ENCODE peak calls at places on chromosomes 2 and 18, in eight cellular contexts. One of them, this sample, is unnamed.

GRCh38 chr2:124988794-124989193 is 963.7 kb downstream of the CNTNAP5 start:
- DNase-seq in iPS-NIHi11: no peak
- DNase-seq in hypothalamus: no peak
- DNase-seq in activated CD4-positive, CD25-positive, alpha-beta regulatory T cell treated with anti-CD3 and anti-CD28 coated beads, Interleukin-2, amount 50 U/mL, for 72 hours: no peak
- DNase-seq in stimulated activated CD4-positive, alpha-beta T cell treated with anti-CD3 and anti-CD28 coated beads, Interleukin-4, amount 100 ng/mL, for 4 hours: no peak
- DNase-seq in neural progenitor cell: no peak
- DNase-seq in NCI-H1417: no peak
- DNase-seq in astrocyte of the spinal cord: no peak
- DNase-seq in this sample: no peak

GRCh38 chr18:33355263-33355662 is 85.3 kb downstream of the CCDC178 start:
- DNase-seq in astrocyte of the spinal cord: no peak
- DNase-seq in activated CD4-positive, CD25-positive, alpha-beta regulatory T cell treated with anti-CD3 and anti-CD28 coated beads, Interleukin-2, amount 50 U/mL, for 72 hours: no peak
- DNase-seq in iPS-NIHi11: no peak
- DNase-seq in NCI-H1417: no peak
- DNase-seq in stimulated activated CD4-positive, alpha-beta T cell treated with anti-CD3 and anti-CD28 coated beads, Interleukin-4, amount 100 ng/mL, for 4 hours: no peak
- DNase-seq in neural progenitor cell: peak; percentile 26
- DNase-seq in hypothalamus: no peak
- DNase-seq in this sample: no peak

GRCh38 chr18:29457316-29457715 is 1280.4 kb upstream of the CDH2 start:
- DNase-seq in stimulated activated CD4-positive, alpha-beta T cell treated with anti-CD3 and anti-CD28 coated beads, Interleukin-4, amount 100 ng/mL, for 4 hours: no peak
- DNase-seq in neural progenitor cell: no peak
- DNase-seq in hypothalamus: no peak
- DNase-seq in iPS-NIHi11: no peak
- DNase-seq in activated CD4-positive, CD25-positive, alpha-beta regulatory T cell treated with anti-CD3 and anti-CD28 coated beads, Interleukin-2, amount 50 U/mL, for 72 hours: no peak
- DNase-seq in astrocyte of the spinal cord: no peak
- DNase-seq in NCI-H1417: no peak
- DNase-seq in this sample: no peak

GRCh38 chr2:8518986-8519669 is 162.7 kb upstream of the ID2 start:
- DNase-seq in iPS-NIHi11: no peak
- DNase-seq in activated CD4-positive, CD25-positive, alpha-beta regulatory T cell treated with anti-CD3 and anti-CD28 coated beads, Interleukin-2, amount 50 U/mL, for 72 hours: no peak
- DNase-seq in astrocyte of the spinal cord: no peak
- DNase-seq in neural progenitor cell: no peak
- DNase-seq in hypothalamus: no peak
- DNase-seq in stimulated activated CD4-positive, alpha-beta T cell treated with anti-CD3 and anti-CD28 coated beads, Interleukin-4, amount 100 ng/mL, for 4 hours: no peak
- DNase-seq in NCI-H1417: no peak
- DNase-seq in this sample: no peak

GRCh38 chr2:141015339-141016047 is 1115.3 kb downstream of the LRP1B start:
- DNase-seq in NCI-H1417: no peak
- DNase-seq in hypothalamus: peak; percentile 23
- DNase-seq in iPS-NIHi11: peak; percentile 8
- DNase-seq in astrocyte of the spinal cord: peak; percentile 76
- DNase-seq in activated CD4-positive, CD25-positive, alpha-beta regulatory T cell treated with anti-CD3 and anti-CD28 coated beads, Interleukin-2, amount 50 U/mL, for 72 hours: no peak
- DNase-seq in neural progenitor cell: peak; percentile 57
- DNase-seq in stimulated activated CD4-positive, alpha-beta T cell treated with anti-CD3 and anti-CD28 coated beads, Interleukin-4, amount 100 ng/mL, for 4 hours: no peak
- DNase-seq in this sample: peak; percentile 28

GRCh38 chr2:74414913-74415761 is 6.3 kb downstream of the C2orf81 start:
- DNase-seq in neural progenitor cell: no peak
- DNase-seq in stimulated activated CD4-positive, alpha-beta T cell treated with anti-CD3 and anti-CD28 coated beads, Interleukin-4, amount 100 ng/mL, for 4 hours: no peak
- DNase-seq in activated CD4-positive, CD25-positive, alpha-beta regulatory T cell treated with anti-CD3 and anti-CD28 coated beads, Interleukin-2, amount 50 U/mL, for 72 hours: no peak
- DNase-seq in astrocyte of the spinal cord: no peak
- DNase-seq in NCI-H1417: no peak
- DNase-seq in hypothalamus: peak; percentile 67
- DNase-seq in iPS-NIHi11: peak; percentile 58
- DNase-seq in this sample: peak; percentile 42

GRCh38 chr2:58098254-58099096 is 51.9 kb downstream of the VRK2 start:
- DNase-seq in hypothalamus: no peak
- DNase-seq in neural progenitor cell: no peak
- DNase-seq in NCI-H1417: no peak
- DNase-seq in stimulated activated CD4-positive, alpha-beta T cell treated with anti-CD3 and anti-CD28 coated beads, Interleukin-4, amount 100 ng/mL, for 4 hours: no peak
- DNase-seq in activated CD4-positive, CD25-positive, alpha-beta regulatory T cell treated with anti-CD3 and anti-CD28 coated beads, Interleukin-2, amount 50 U/mL, for 72 hours: no peak
- DNase-seq in iPS-NIHi11: no peak
- DNase-seq in astrocyte of the spinal cord: peak; percentile 36
- DNase-seq in this sample: peak; percentile 73

GRCh38 chr18:42545825-42546224 is 569.7 kb downstream of the RIT2 start:
- DNase-seq in NCI-H1417: no peak
- DNase-seq in neural progenitor cell: no peak
- DNase-seq in astrocyte of the spinal cord: peak; percentile 80
- DNase-seq in activated CD4-positive, CD25-positive, alpha-beta regulatory T cell treated with anti-CD3 and anti-CD28 coated beads, Interleukin-2, amount 50 U/mL, for 72 hours: no peak
- DNase-seq in stimulated activated CD4-positive, alpha-beta T cell treated with anti-CD3 and anti-CD28 coated beads, Interleukin-4, amount 100 ng/mL, for 4 hours: no peak
- DNase-seq in hypothalamus: no peak
- DNase-seq in iPS-NIHi11: no peak
- DNase-seq in this sample: peak; percentile 65

GRCh38 chr2:61255580-61256437 is 93.8 kb downstream of the C2orf74 start:
- DNase-seq in neural progenitor cell: no peak
- DNase-seq in astrocyte of the spinal cord: peak; percentile 58
- DNase-seq in activated CD4-positive, CD25-positive, alpha-beta regulatory T cell treated with anti-CD3 and anti-CD28 coated beads, Interleukin-2, amount 50 U/mL, for 72 hours: no peak
- DNase-seq in stimulated activated CD4-positive, alpha-beta T cell treated with anti-CD3 and anti-CD28 coated beads, Interleukin-4, amount 100 ng/mL, for 4 hours: no peak
- DNase-seq in iPS-NIHi11: no peak
- DNase-seq in NCI-H1417: no peak
- DNase-seq in hypothalamus: no peak
- DNase-seq in this sample: peak; percentile 91

GRCh38 chr2:112148477-112148876 is 10.3 kb downstream of the FBLN7 start:
- DNase-seq in hypothalamus: no peak
- DNase-seq in NCI-H1417: no peak
- DNase-seq in neural progenitor cell: no peak
- DNase-seq in iPS-NIHi11: no peak
- DNase-seq in activated CD4-positive, CD25-positive, alpha-beta regulatory T cell treated with anti-CD3 and anti-CD28 coated beads, Interleukin-2, amount 50 U/mL, for 72 hours: no peak
- DNase-seq in stimulated activated CD4-positive, alpha-beta T cell treated with anti-CD3 and anti-CD28 coated beads, Interleukin-4, amount 100 ng/mL, for 4 hours: no peak
- DNase-seq in astrocyte of the spinal cord: no peak
- DNase-seq in this sample: no peak

GRCh38 chr2:160053946-160054345 is 8.5 kb downstream of the PLA2R1 start:
- DNase-seq in NCI-H1417: no peak
- DNase-seq in iPS-NIHi11: no peak
- DNase-seq in activated CD4-positive, CD25-positive, alpha-beta regulatory T cell treated with anti-CD3 and anti-CD28 coated beads, Interleukin-2, amount 50 U/mL, for 72 hours: no peak
- DNase-seq in stimulated activated CD4-positive, alpha-beta T cell treated with anti-CD3 and anti-CD28 coated beads, Interleukin-4, amount 100 ng/mL, for 4 hours: no peak
- DNase-seq in neural progenitor cell: no peak
- DNase-seq in astrocyte of the spinal cord: no peak
- DNase-seq in hypothalamus: no peak
- DNase-seq in this sample: no peak

GRCh38 chr18:13226533-13227144 is 8.1 kb downstream of the LDLRAD4 start:
- DNase-seq in activated CD4-positive, CD25-positive, alpha-beta regulatory T cell treated with anti-CD3 and anti-CD28 coated beads, Interleukin-2, amount 50 U/mL, for 72 hours: no peak
- DNase-seq in stimulated activated CD4-positive, alpha-beta T cell treated with anti-CD3 and anti-CD28 coated beads, Interleukin-4, amount 100 ng/mL, for 4 hours: no peak
- DNase-seq in hypothalamus: no peak
- DNase-seq in astrocyte of the spinal cord: no peak
- DNase-seq in iPS-NIHi11: no peak
- DNase-seq in NCI-H1417: no peak
- DNase-seq in neural progenitor cell: no peak
- DNase-seq in this sample: no peak

GRCh38 chr2:207766697-207767460 is 2.8 kb downstream of the FZD5 start:
- DNase-seq in astrocyte of the spinal cord: no peak
- DNase-seq in activated CD4-positive, CD25-positive, alpha-beta regulatory T cell treated with anti-CD3 and anti-CD28 coated beads, Interleukin-2, amount 50 U/mL, for 72 hours: no peak
- DNase-seq in stimulated activated CD4-positive, alpha-beta T cell treated with anti-CD3 and anti-CD28 coated beads, Interleukin-4, amount 100 ng/mL, for 4 hours: no peak
- DNase-seq in neural progenitor cell: peak; percentile 66
- DNase-seq in iPS-NIHi11: no peak
- DNase-seq in hypothalamus: peak; percentile 20
- DNase-seq in NCI-H1417: no peak
- DNase-seq in this sample: no peak

GRCh38 chr18:48613589-48613988 is 74.8 kb downstream of the CTIF start:
- DNase-seq in activated CD4-positive, CD25-positive, alpha-beta regulatory T cell treated with anti-CD3 and anti-CD28 coated beads, Interleukin-2, amount 50 U/mL, for 72 hours: no peak
- DNase-seq in hypothalamus: peak; percentile 79
- DNase-seq in neural progenitor cell: no peak
- DNase-seq in iPS-NIHi11: no peak
- DNase-seq in NCI-H1417: peak; percentile 12
- DNase-seq in astrocyte of the spinal cord: no peak
- DNase-seq in stimulated activated CD4-positive, alpha-beta T cell treated with anti-CD3 and anti-CD28 coated beads, Interleukin-4, amount 100 ng/mL, for 4 hours: no peak
- DNase-seq in this sample: no peak

GRCh38 chr18:395481-396250 is 104.8 kb downstream of the COLEC12 start:
- DNase-seq in astrocyte of the spinal cord: peak; percentile 85
- DNase-seq in NCI-H1417: no peak
- DNase-seq in iPS-NIHi11: no peak
- DNase-seq in stimulated activated CD4-positive, alpha-beta T cell treated with anti-CD3 and anti-CD28 coated beads, Interleukin-4, amount 100 ng/mL, for 4 hours: no peak
- DNase-seq in hypothalamus: no peak
- DNase-seq in activated CD4-positive, CD25-positive, alpha-beta regulatory T cell treated with anti-CD3 and anti-CD28 coated beads, Interleukin-2, amount 50 U/mL, for 72 hours: no peak
- DNase-seq in neural progenitor cell: no peak
- DNase-seq in this sample: peak; percentile 87

GRCh38 chr2:30871440-30871839 is 64.2 kb upstream of the CAPN13 start:
- DNase-seq in iPS-NIHi11: no peak
- DNase-seq in astrocyte of the spinal cord: no peak
- DNase-seq in NCI-H1417: no peak
- DNase-seq in stimulated activated CD4-positive, alpha-beta T cell treated with anti-CD3 and anti-CD28 coated beads, Interleukin-4, amount 100 ng/mL, for 4 hours: no peak
- DNase-seq in neural progenitor cell: no peak
- DNase-seq in hypothalamus: no peak
- DNase-seq in activated CD4-positive, CD25-positive, alpha-beta regulatory T cell treated with anti-CD3 and anti-CD28 coated beads, Interleukin-2, amount 50 U/mL, for 72 hours: no peak
- DNase-seq in this sample: no peak

GRCh38 chr18:58535340-58536186 is 93.3 kb downstream of the ALPK2 start:
- DNase-seq in astrocyte of the spinal cord: no peak
- DNase-seq in NCI-H1417: no peak
- DNase-seq in activated CD4-positive, CD25-positive, alpha-beta regulatory T cell treated with anti-CD3 and anti-CD28 coated beads, Interleukin-2, amount 50 U/mL, for 72 hours: no peak
- DNase-seq in hypothalamus: no peak
- DNase-seq in stimulated activated CD4-positive, alpha-beta T cell treated with anti-CD3 and anti-CD28 coated beads, Interleukin-4, amount 100 ng/mL, for 4 hours: no peak
- DNase-seq in iPS-NIHi11: no peak
- DNase-seq in neural progenitor cell: no peak
- DNase-seq in this sample: peak; percentile 71

GRCh38 chr2:3179208-3179607 is 198.4 kb downstream of the EIPR1 start:
- DNase-seq in astrocyte of the spinal cord: no peak
- DNase-seq in stimulated activated CD4-positive, alpha-beta T cell treated with anti-CD3 and anti-CD28 coated beads, Interleukin-4, amount 100 ng/mL, for 4 hours: no peak
- DNase-seq in hypothalamus: no peak
- DNase-seq in iPS-NIHi11: peak; percentile 77
- DNase-seq in activated CD4-positive, CD25-positive, alpha-beta regulatory T cell treated with anti-CD3 and anti-CD28 coated beads, Interleukin-2, amount 50 U/mL, for 72 hours: no peak
- DNase-seq in NCI-H1417: no peak
- DNase-seq in neural progenitor cell: peak; percentile 45
- DNase-seq in this sample: no peak

GRCh38 chr2:5695641-5696350 is 3.6 kb downstream of the SOX11 start:
- DNase-seq in neural progenitor cell: peak; percentile 65
- DNase-seq in astrocyte of the spinal cord: peak; percentile 72
- DNase-seq in hypothalamus: peak; percentile 11
- DNase-seq in NCI-H1417: peak; percentile 61
- DNase-seq in activated CD4-positive, CD25-positive, alpha-beta regulatory T cell treated with anti-CD3 and anti-CD28 coated beads, Interleukin-2, amount 50 U/mL, for 72 hours: no peak
- DNase-seq in iPS-NIHi11: peak; percentile 21
- DNase-seq in stimulated activated CD4-positive, alpha-beta T cell treated with anti-CD3 and anti-CD28 coated beads, Interleukin-4, amount 100 ng/mL, for 4 hours: no peak
- DNase-seq in this sample: peak; percentile 57

GRCh38 chr2:30569991-30570390 is 122.9 kb downstream of the LCLAT1 start:
- DNase-seq in NCI-H1417: no peak
- DNase-seq in iPS-NIHi11: no peak
- DNase-seq in astrocyte of the spinal cord: peak; percentile 14
- DNase-seq in neural progenitor cell: no peak
- DNase-seq in stimulated activated CD4-positive, alpha-beta T cell treated with anti-CD3 and anti-CD28 coated beads, Interleukin-4, amount 100 ng/mL, for 4 hours: no peak
- DNase-seq in activated CD4-positive, CD25-positive, alpha-beta regulatory T cell treated with anti-CD3 and anti-CD28 coated beads, Interleukin-2, amount 50 U/mL, for 72 hours: no peak
- DNase-seq in hypothalamus: no peak
- DNase-seq in this sample: peak; percentile 11

GRCh38 chr2:59756145-59756544 is 797.3 kb downstream of the BCL11A start:
- DNase-seq in stimulated activated CD4-positive, alpha-beta T cell treated with anti-CD3 and anti-CD28 coated beads, Interleukin-4, amount 100 ng/mL, for 4 hours: no peak
- DNase-seq in astrocyte of the spinal cord: no peak
- DNase-seq in NCI-H1417: no peak
- DNase-seq in hypothalamus: no peak
- DNase-seq in neural progenitor cell: no peak
- DNase-seq in iPS-NIHi11: no peak
- DNase-seq in activated CD4-positive, CD25-positive, alpha-beta regulatory T cell treated with anti-CD3 and anti-CD28 coated beads, Interleukin-2, amount 50 U/mL, for 72 hours: no peak
- DNase-seq in this sample: no peak

GRCh38 chr18:57443716-57444115 is 8.5 kb downstream of the ONECUT2 start:
- DNase-seq in astrocyte of the spinal cord: no peak
- DNase-seq in NCI-H1417: no peak
- DNase-seq in activated CD4-positive, CD25-positive, alpha-beta regulatory T cell treated with anti-CD3 and anti-CD28 coated beads, Interleukin-2, amount 50 U/mL, for 72 hours: no peak
- DNase-seq in stimulated activated CD4-positive, alpha-beta T cell treated with anti-CD3 and anti-CD28 coated beads, Interleukin-4, amount 100 ng/mL, for 4 hours: no peak
- DNase-seq in iPS-NIHi11: no peak
- DNase-seq in neural progenitor cell: no peak
- DNase-seq in hypothalamus: no peak
- DNase-seq in this sample: no peak

GRCh38 chr18:52242711-52243110 is 97.3 kb upstream of the DCC start:
- DNase-seq in activated CD4-positive, CD25-positive, alpha-beta regulatory T cell treated with anti-CD3 and anti-CD28 coated beads, Interleukin-2, amount 50 U/mL, for 72 hours: no peak
- DNase-seq in stimulated activated CD4-positive, alpha-beta T cell treated with anti-CD3 and anti-CD28 coated beads, Interleukin-4, amount 100 ng/mL, for 4 hours: no peak
- DNase-seq in iPS-NIHi11: no peak
- DNase-seq in NCI-H1417: no peak
- DNase-seq in astrocyte of the spinal cord: no peak
- DNase-seq in hypothalamus: no peak
- DNase-seq in neural progenitor cell: no peak
- DNase-seq in this sample: no peak

GRCh38 chr2:28350791-28351285 is 41.8 kb upstream of the FOSL2 start:
- DNase-seq in neural progenitor cell: no peak
- DNase-seq in NCI-H1417: no peak
- DNase-seq in stimulated activated CD4-positive, alpha-beta T cell treated with anti-CD3 and anti-CD28 coated beads, Interleukin-4, amount 100 ng/mL, for 4 hours: no peak
- DNase-seq in activated CD4-positive, CD25-positive, alpha-beta regulatory T cell treated with anti-CD3 and anti-CD28 coated beads, Interleukin-2, amount 50 U/mL, for 72 hours: no peak
- DNase-seq in iPS-NIHi11: no peak
- DNase-seq in hypothalamus: no peak
- DNase-seq in astrocyte of the spinal cord: no peak
- DNase-seq in this sample: no peak

GRCh38 chr2:72944804-72945449 is 27.6 kb downstream of the EMX1 start:
- DNase-seq in neural progenitor cell: no peak
- DNase-seq in stimulated activated CD4-positive, alpha-beta T cell treated with anti-CD3 and anti-CD28 coated beads, Interleukin-4, amount 100 ng/mL, for 4 hours: no peak
- DNase-seq in NCI-H1417: no peak
- DNase-seq in astrocyte of the spinal cord: no peak
- DNase-seq in activated CD4-positive, CD25-positive, alpha-beta regulatory T cell treated with anti-CD3 and anti-CD28 coated beads, Interleukin-2, amount 50 U/mL, for 72 hours: no peak
- DNase-seq in iPS-NIHi11: no peak
- DNase-seq in hypothalamus: no peak
- DNase-seq in this sample: no peak

GRCh38 chr2:134919360-134920210 is 963 bp downstream of the CCNT2 start:
- DNase-seq in astrocyte of the spinal cord: peak; percentile 33
- DNase-seq in NCI-H1417: peak; percentile 15
- DNase-seq in stimulated activated CD4-positive, alpha-beta T cell treated with anti-CD3 and anti-CD28 coated beads, Interleukin-4, amount 100 ng/mL, for 4 hours: peak; percentile 35
- DNase-seq in activated CD4-positive, CD25-positive, alpha-beta regulatory T cell treated with anti-CD3 and anti-CD28 coated beads, Interleukin-2, amount 50 U/mL, for 72 hours: peak; percentile 61
- DNase-seq in neural progenitor cell: no peak
- DNase-seq in hypothalamus: no peak
- DNase-seq in iPS-NIHi11: no peak
- DNase-seq in this sample: peak; percentile 31

GRCh38 chr18:22505136-22505535 is 87.4 kb upstream of the CTAGE1 start:
- DNase-seq in iPS-NIHi11: no peak
- DNase-seq in NCI-H1417: no peak
- DNase-seq in stimulated activated CD4-positive, alpha-beta T cell treated with anti-CD3 and anti-CD28 coated beads, Interleukin-4, amount 100 ng/mL, for 4 hours: no peak
- DNase-seq in neural progenitor cell: no peak
- DNase-seq in activated CD4-positive, CD25-positive, alpha-beta regulatory T cell treated with anti-CD3 and anti-CD28 coated beads, Interleukin-2, amount 50 U/mL, for 72 hours: no peak
- DNase-seq in astrocyte of the spinal cord: no peak
- DNase-seq in hypothalamus: no peak
- DNase-seq in this sample: peak; percentile 20

GRCh38 chr2:126894082-126894481 is 4.6 kb upstream of the TEX51 start:
- DNase-seq in iPS-NIHi11: no peak
- DNase-seq in astrocyte of the spinal cord: no peak
- DNase-seq in neural progenitor cell: no peak
- DNase-seq in hypothalamus: no peak
- DNase-seq in stimulated activated CD4-positive, alpha-beta T cell treated with anti-CD3 and anti-CD28 coated beads, Interleukin-4, amount 100 ng/mL, for 4 hours: no peak
- DNase-seq in activated CD4-positive, CD25-positive, alpha-beta regulatory T cell treated with anti-CD3 and anti-CD28 coated beads, Interleukin-2, amount 50 U/mL, for 72 hours: no peak
- DNase-seq in NCI-H1417: no peak
- DNase-seq in this sample: no peak

GRCh38 chr2:127104881-127105655 is 1.9 kb downstream of the BIN1 start:
- DNase-seq in astrocyte of the spinal cord: no peak
- DNase-seq in activated CD4-positive, CD25-positive, alpha-beta regulatory T cell treated with anti-CD3 and anti-CD28 coated beads, Interleukin-2, amount 50 U/mL, for 72 hours: peak; percentile 27
- DNase-seq in stimulated activated CD4-positive, alpha-beta T cell treated with anti-CD3 and anti-CD28 coated beads, Interleukin-4, amount 100 ng/mL, for 4 hours: no peak
- DNase-seq in hypothalamus: no peak
- DNase-seq in iPS-NIHi11: no peak
- DNase-seq in NCI-H1417: no peak
- DNase-seq in neural progenitor cell: peak; percentile 30
- DNase-seq in this sample: no peak

GRCh38 chr18:1049173-1049572 is 144.5 kb downstream of the ADCYAP1 start:
- DNase-seq in NCI-H1417: no peak
- DNase-seq in activated CD4-positive, CD25-positive, alpha-beta regulatory T cell treated with anti-CD3 and anti-CD28 coated beads, Interleukin-2, amount 50 U/mL, for 72 hours: no peak
- DNase-seq in astrocyte of the spinal cord: no peak
- DNase-seq in stimulated activated CD4-positive, alpha-beta T cell treated with anti-CD3 and anti-CD28 coated beads, Interleukin-4, amount 100 ng/mL, for 4 hours: no peak
- DNase-seq in hypothalamus: no peak
- DNase-seq in iPS-NIHi11: no peak
- DNase-seq in neural progenitor cell: no peak
- DNase-seq in this sample: no peak

GRCh38 chr2:49178656-49179055 is 24.3 kb upstream of the FSHR start:
- DNase-seq in hypothalamus: no peak
- DNase-seq in iPS-NIHi11: no peak
- DNase-seq in astrocyte of the spinal cord: no peak
- DNase-seq in activated CD4-positive, CD25-positive, alpha-beta regulatory T cell treated with anti-CD3 and anti-CD28 coated beads, Interleukin-2, amount 50 U/mL, for 72 hours: no peak
- DNase-seq in NCI-H1417: no peak
- DNase-seq in neural progenitor cell: no peak
- DNase-seq in stimulated activated CD4-positive, alpha-beta T cell treated with anti-CD3 and anti-CD28 coated beads, Interleukin-4, amount 100 ng/mL, for 4 hours: no peak
- DNase-seq in this sample: no peak

GRCh38 chr18:48982269-48982668 is 31.5 kb upstream of the SMAD7 start:
- DNase-seq in iPS-NIHi11: no peak
- DNase-seq in astrocyte of the spinal cord: no peak
- DNase-seq in neural progenitor cell: no peak
- DNase-seq in NCI-H1417: no peak
- DNase-seq in stimulated activated CD4-positive, alpha-beta T cell treated with anti-CD3 and anti-CD28 coated beads, Interleukin-4, amount 100 ng/mL, for 4 hours: no peak
- DNase-seq in hypothalamus: no peak
- DNase-seq in activated CD4-positive, CD25-positive, alpha-beta regulatory T cell treated with anti-CD3 and anti-CD28 coated beads, Interleukin-2, amount 50 U/mL, for 72 hours: no peak
- DNase-seq in this sample: no peak

GRCh38 chr2:1812926-1813325 is 68.6 kb upstream of the PXDN start:
- DNase-seq in astrocyte of the spinal cord: no peak
- DNase-seq in hypothalamus: no peak
- DNase-seq in NCI-H1417: no peak
- DNase-seq in activated CD4-positive, CD25-positive, alpha-beta regulatory T cell treated with anti-CD3 and anti-CD28 coated beads, Interleukin-2, amount 50 U/mL, for 72 hours: no peak
- DNase-seq in neural progenitor cell: no peak
- DNase-seq in stimulated activated CD4-positive, alpha-beta T cell treated with anti-CD3 and anti-CD28 coated beads, Interleukin-4, amount 100 ng/mL, for 4 hours: no peak
- DNase-seq in iPS-NIHi11: no peak
- DNase-seq in this sample: no peak

GRCh38 chr18:75173125-75173432 is 35.9 kb downstream of the PTGR3 start:
- DNase-seq in stimulated activated CD4-positive, alpha-beta T cell treated with anti-CD3 and anti-CD28 coated beads, Interleukin-4, amount 100 ng/mL, for 4 hours: no peak
- DNase-seq in astrocyte of the spinal cord: no peak
- DNase-seq in iPS-NIHi11: no peak
- DNase-seq in NCI-H1417: no peak
- DNase-seq in hypothalamus: no peak
- DNase-seq in activated CD4-positive, CD25-positive, alpha-beta regulatory T cell treated with anti-CD3 and anti-CD28 coated beads, Interleukin-2, amount 50 U/mL, for 72 hours: no peak
- DNase-seq in neural progenitor cell: peak; percentile 32
- DNase-seq in this sample: peak; percentile 5

This sample was measured in iris pigment epithelial cell.